ENCODE peak calls at places on chromosomes 7 and 10, in ten cellular contexts. O is thyroid gland; A is heart right ventricle; Q is cardiac fibroblast; C is CD4-positive, CD25-positive, alpha-beta regulatory T cell; K is MM.1S; Z is ascending aorta; S is tibial artery; U is IMR-90; E is BJ. V is an unnamed sample.

GRCh38 chr10:122560279-122560804 is at the start of gene DMBT1:
- DNase-seq in O (no peak), A (no peak), Q (no peak), C (no peak), K (no peak), Z (no peak), S (no peak), U (no peak), E (no peak), V (peak)

GRCh38 chr10:14074062-14074884 is 256.5 kb downstream of the FRMD4A start:
- DNase-seq in O (peak), A (peak), Q (peak), C (no peak), K (no peak), Z (peak), S (peak), U (peak), E (peak), V (peak)

GRCh38 chr10:35135861-35136260 is 9.2 kb downstream of the CREM start:
- DNase-seq in O (no peak), A (no peak), Q (no peak), C (peak), K (no peak), Z (no peak), S (no peak), U (peak), E (no peak), V (no peak)

GRCh38 chr7:151053091-151053490 is 4.6 kb downstream of the CDK5 start:
- DNase-seq in O (no peak), A (no peak), Q (no peak), C (peak), K (no peak), Z (no peak), S (no peak), U (no peak), E (no peak), V (no peak)

GRCh38 chr7:143992677-143993076 is 7.4 kb upstream of the OR6B1 start:
- DNase-seq in O (no peak), A (no peak), Q (no peak), C (no peak), K (no peak), Z (no peak), S (no peak), U (no peak), E (no peak), V (no peak)

GRCh38 chr10:16967866-16968721 is 150.9 kb upstream of the RSU1 start:
- DNase-seq in O (no peak), A (peak), Q (peak), C (no peak), K (no peak), Z (no peak), S (no peak), U (peak), E (no peak), V (peak)

GRCh38 chr10:89869757-89870156 is 168.4 kb downstream of the KIF20B start:
- DNase-seq in O (peak), A (no peak), Q (no peak), C (no peak), K (no peak), Z (no peak), S (no peak), U (no peak), E (no peak), V (no peak)

GRCh38 chr10:116146374-116146773 is 126.6 kb downstream of the GFRA1 start:
- DNase-seq in O (no peak), A (no peak), Q (no peak), C (no peak), K (no peak), Z (no peak), S (no peak), U (peak), E (no peak), V (no peak)

GRCh38 chr7:39589323-39590111 is 23.3 kb downstream of the YAE1 start:
- DNase-seq in O (no peak), A (peak), Q (peak), C (peak), K (peak), Z (no peak), S (no peak), U (peak), E (peak), V (peak)

GRCh38 chr10:48791267-48791928 is 106.7 kb downstream of the WDFY4 start:
- DNase-seq in O (peak), A (no peak), Q (no peak), C (peak), K (no peak), Z (no peak), S (no peak), U (no peak), E (no peak), V (peak)

GRCh38 chr10:112858990-112859520 is 91.0 kb upstream of the TCF7L2 start:
- DNase-seq in O (no peak), A (no peak), Q (peak), C (no peak), K (no peak), Z (no peak), S (no peak), U (no peak), E (no peak), V (no peak)

GRCh38 chr10:116687633-116688032 is 54.7 kb downstream of the HSPA12A start:
- DNase-seq in O (no peak), A (peak), Q (no peak), C (no peak), K (no peak), Z (no peak), S (no peak), U (no peak), E (no peak), V (no peak)

GRCh38 chr10:24393206-24393605 is 184.3 kb downstream of the KIAA1217 start:
- DNase-seq in O (no peak), A (no peak), Q (no peak), C (no peak), K (no peak), Z (no peak), S (no peak), U (no peak), E (no peak), V (no peak)

GRCh38 chr10:85888004-85888403 is 478.6 kb downstream of the GRID1 start:
- DNase-seq in O (no peak), A (no peak), Q (no peak), C (no peak), K (no peak), Z (no peak), S (no peak), U (no peak), E (no peak), V (peak)

GRCh38 chr10:5618829-5619228 is 47.6 kb downstream of the ASB13 start:
- DNase-seq in O (no peak), A (no peak), Q (no peak), C (no peak), K (no peak), Z (no peak), S (peak), U (no peak), E (no peak), V (no peak)

GRCh38 chr7:103094102-103094501 is 19.2 kb downstream of the ARMC10 start:
- DNase-seq in O (no peak), A (no peak), Q (peak), C (peak), K (no peak), Z (no peak), S (no peak), U (no peak), E (no peak), V (no peak)

GRCh38 chr7:92751902-92752901 is 84.2 kb downstream of the CDK6 start:
- DNase-seq in O (no peak), A (no peak), Q (peak), C (no peak), K (no peak), Z (no peak), S (no peak), U (peak), E (peak), V (peak)

GRCh38 chr10:26085549-26085948 is 131.0 kb upstream of the GAD2 start:
- DNase-seq in O (no peak), A (no peak), Q (no peak), C (no peak), K (no peak), Z (no peak), S (no peak), U (no peak), E (no peak), V (no peak)

GRCh38 chr10:117964528-117964927 is 82.2 kb downstream of the RAB11FIP2 start:
- DNase-seq in O (peak), A (peak), Q (no peak), C (no peak), K (no peak), Z (no peak), S (no peak), U (no peak), E (no peak), V (no peak)

GRCh38 chr7:51224811-51225581 is 91.6 kb downstream of the COBL start:
- DNase-seq in O (peak), A (no peak), Q (no peak), C (no peak), K (no peak), Z (no peak), S (no peak), U (no peak), E (no peak), V (peak)

GRCh38 chr7:74586258-74587200 is 71.0 kb upstream of the GTF2I start:
- DNase-seq in O (no peak), A (no peak), Q (peak), C (no peak), K (no peak), Z (no peak), S (no peak), U (no peak), E (no peak), V (no peak)

GRCh38 chr7:5143935-5144903 is 45.8 kb upstream of the WIPI2 start:
- DNase-seq in O (peak), A (no peak), Q (peak), C (peak), K (no peak), Z (no peak), S (no peak), U (peak), E (no peak), V (no peak)

GRCh38 chr10:97517778-97518561 is 19.2 kb downstream of the UBTD1 start:
- DNase-seq in O (peak), A (no peak), Q (peak), C (no peak), K (no peak), Z (no peak), S (no peak), U (no peak), E (no peak), V (peak)

GRCh38 chr10:53534428-53534827 is 761.8 kb upstream of the MBL2 start:
- DNase-seq in O (no peak), A (no peak), Q (no peak), C (no peak), K (no peak), Z (no peak), S (no peak), U (no peak), E (no peak), V (no peak)

DNA sequence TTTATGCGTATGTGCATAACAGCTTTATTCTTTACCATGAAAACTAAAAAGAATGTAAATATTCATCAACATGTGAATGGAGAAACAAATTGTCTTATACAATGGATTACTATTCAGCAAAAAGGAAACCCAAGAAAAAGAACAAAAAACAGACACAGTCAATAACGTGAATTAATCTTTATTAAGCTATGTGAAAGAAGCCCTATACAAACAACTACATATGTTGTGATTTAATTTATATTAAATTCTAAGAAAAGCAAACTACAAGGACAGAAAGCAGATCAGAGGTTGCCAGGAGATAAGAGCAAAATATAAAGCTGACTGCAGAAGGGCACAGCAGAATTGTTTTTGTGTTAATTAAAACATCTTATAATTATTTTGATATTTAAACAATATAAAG is 756.4 kb upstream of the MBL2 start:
- DNase-seq in O (no peak), A (no peak), Q (no peak), C (no peak), K (no peak), Z (no peak), S (no peak), U (no peak), E (no peak), V (no peak)
- H3K4me3 ChIP-seq in O (no peak), A (no peak), Q (no peak), C (no peak), K (no peak), Z (no peak), S (no peak), U (no peak), E (no peak), V (no peak)

GRCh38 chr10:876442-876841 is 55.1 kb downstream of the LARP4B start:
- DNase-seq in O (no peak), A (no peak), Q (no peak), C (no peak), K (no peak), Z (no peak), S (no peak), U (no peak), E (no peak), V (no peak)
- H3K4me3 ChIP-seq in O (no peak), A (no peak), Q (no peak), C (no peak), K (no peak), Z (no peak), S (no peak), U (no peak), E (no peak), V (no peak)

GRCh38 chr7:120991570-120991969 is 3.1 kb downstream of the CPED1 start:
- DNase-seq in O (no peak), A (no peak), Q (peak), C (no peak), K (no peak), Z (no peak), S (no peak), U (peak), E (peak), V (no peak)

GRCh38 chr7:120988591-120989299 is at the start of gene CPED1:
- DNase-seq in O (peak), A (peak), Q (peak), C (peak), K (peak), Z (peak), S (peak), U (peak), E (no peak), V (peak)

GRCh38 chr7:120991133-120991532 is 2.6 kb downstream of the CPED1 start:
- DNase-seq in O (no peak), A (no peak), Q (no peak), C (peak), K (peak), Z (no peak), S (no peak), U (no peak), E (no peak), V (no peak)

GRCh38 chr7:120989571-120990220 is 1.2 kb downstream of the CPED1 start:
- DNase-seq in O (no peak), A (peak), Q (peak), C (no peak), K (peak), Z (no peak), S (peak), U (peak), E (no peak), V (no peak)

GRCh38 chr7:120990468-120991118 is 2.1 kb downstream of the CPED1 start:
- DNase-seq in O (no peak), A (no peak), Q (peak), C (no peak), K (no peak), Z (no peak), S (no peak), U (peak), E (no peak), V (no peak)
- H3K4me3 ChIP-seq in O (no peak), A (peak), Q (peak), C (no peak), K (peak), Z (peak), S (peak), U (peak), E (peak), V (no peak)

DNA sequence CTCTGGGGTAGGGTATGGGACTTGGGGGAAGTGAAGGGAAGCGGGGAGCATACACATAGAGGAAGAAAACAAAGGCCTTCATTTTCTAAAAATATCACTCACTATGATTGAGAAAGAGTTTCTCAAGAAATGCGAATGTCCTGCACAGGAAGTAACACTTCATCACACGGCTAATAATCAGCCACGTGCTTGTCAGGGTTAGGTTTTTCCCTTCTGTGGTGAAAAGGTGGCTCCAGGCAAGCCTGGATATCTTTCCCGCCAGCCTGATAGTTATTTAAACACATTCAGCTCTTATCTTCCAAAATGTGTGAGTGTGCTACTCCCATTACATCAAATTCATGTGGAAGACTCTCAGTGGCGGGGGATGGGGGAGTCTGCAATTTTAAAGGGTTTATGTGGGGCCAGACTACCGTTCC is 166.4 kb upstream of the ADO start:
- DNase-seq in O (no peak), A (no peak), Q (peak), C (peak), K (peak), Z (no peak), S (peak), U (peak), E (no peak), V (peak)
- H3K4me3 ChIP-seq in O (no peak), A (no peak), Q (no peak), C (peak), K (peak), Z (no peak), S (no peak), U (no peak), E (no peak), V (no peak)

GRCh38 chr10:127736915-127737562 is at the start of gene FOXI2:
- DNase-seq in O (no peak), A (peak), Q (no peak), C (no peak), K (no peak), Z (no peak), S (no peak), U (no peak), E (no peak), V (no peak)
- H3K4me3 ChIP-seq in O (no peak), A (peak), Q (no peak), C (no peak), K (no peak), Z (peak), S (peak), U (no peak), E (no peak), V (no peak)

DNA sequence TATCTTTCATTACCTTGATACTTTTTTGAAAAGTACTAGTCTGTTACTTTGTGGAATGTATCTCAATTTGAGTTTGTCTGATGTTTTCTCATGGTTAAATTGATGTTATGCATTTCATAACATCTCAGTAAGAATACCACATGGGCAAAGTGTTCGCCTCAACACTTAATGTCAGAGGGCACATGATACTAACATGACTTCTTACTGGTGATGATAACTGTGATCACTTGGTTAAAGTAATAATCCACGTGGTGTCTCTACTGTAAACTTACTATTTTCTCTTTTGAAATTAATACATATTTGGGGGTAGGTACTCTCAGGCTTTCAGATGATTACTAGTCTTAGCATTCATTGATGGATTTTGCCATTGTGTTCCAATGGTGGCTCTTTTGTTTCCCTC is 2.2 kb downstream of the SDHAF3 start:
- DNase-seq in O (no peak), A (no peak), Q (no peak), C (no peak), K (no peak), Z (no peak), S (no peak), U (no peak), E (no peak), V (no peak)
- H3K4me3 ChIP-seq in O (no peak), A (no peak), Q (no peak), C (no peak), K (no peak), Z (no peak), S (no peak), U (no peak), E (no peak), V (no peak)

DNA sequence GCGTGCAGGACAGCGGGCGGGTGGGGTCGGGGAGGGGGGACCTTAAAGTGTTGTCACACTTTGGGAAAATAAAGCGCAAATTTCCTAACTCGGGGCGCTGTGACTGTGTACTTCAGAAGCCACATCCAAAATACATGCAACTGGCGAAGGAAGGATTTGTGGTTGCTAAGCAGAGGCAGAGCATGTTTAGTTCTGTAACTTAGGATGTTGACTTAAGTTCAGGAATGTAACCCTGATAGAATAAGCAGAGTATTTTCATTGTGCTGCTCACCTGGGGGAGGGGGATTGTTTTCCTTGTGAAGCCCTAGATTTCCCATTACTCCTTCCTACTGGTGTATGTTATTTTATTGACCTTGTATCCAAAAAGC is 494 bp upstream of the FAM53B start:
- DNase-seq in O (peak), A (no peak), Q (peak), C (no peak), K (no peak), Z (no peak), S (no peak), U (peak), E (no peak), V (peak)
- H3K4me3 ChIP-seq in O (peak), A (peak), Q (peak), C (peak), K (peak), Z (peak), S (peak), U (peak), E (peak), V (peak)

GRCh38 chr7:115816318-115816974 is 214.1 kb downstream of the TFEC start:
- DNase-seq in O (no peak), A (no peak), Q (no peak), C (no peak), K (no peak), Z (no peak), S (no peak), U (no peak), E (no peak), V (no peak)
- H3K4me3 ChIP-seq in O (no peak), A (no peak), Q (no peak), C (no peak), K (no peak), Z (no peak), S (no peak), U (no peak), E (no peak), V (no peak)

GRCh38 chr7:135678612-135679575 is 16.6 kb downstream of the STMP1 start:
- DNase-seq in O (peak), A (peak), Q (peak), C (no peak), K (no peak), Z (peak), S (peak), U (peak), E (peak), V (peak)
- H3K4me3 ChIP-seq in O (no peak), A (no peak), Q (no peak), C (no peak), K (no peak), Z (no peak), S (no peak), U (no peak), E (no peak), V (no peak)

V was measured in epithelial cell of esophagus.